ENCODE peak calls at places on chromosomes 6 and 20, in eight cellular contexts. One of them, this sample, is unnamed.

GRCh38 chr6:41644297-41644879 is 6.1 kb downstream of the MDFI start:
- DNase-seq in NCI-H446: no peak
- DNase-seq in stimulated activated CD8-positive, alpha-beta memory T cell treated with anti-CD3 and anti-CD28 coated beads, Interleukin-4, amount 100 ng/mL, for 48 hours: no peak
- DNase-seq in stimulated activated CD4-positive, alpha-beta T cell treated with anti-CD3 and anti-CD28 coated beads, Interleukin-15, amount 100 ng/mL, for 1 hour: no peak
- DNase-seq in glutamatergic neuron: no peak
- DNase-seq in naive thymus-derived CD4-positive, alpha-beta T cell: no peak
- DNase-seq in HCT116: no peak
- DNase-seq in GM23338: peak
- DNase-seq in this sample: no peak

GRCh38 chr20:16020971-16021370 is 552.3 kb downstream of the KIF16B start:
- DNase-seq in GM23338: no peak
- DNase-seq in stimulated activated CD4-positive, alpha-beta T cell treated with anti-CD3 and anti-CD28 coated beads, Interleukin-15, amount 100 ng/mL, for 1 hour: no peak
- DNase-seq in NCI-H446: no peak
- DNase-seq in glutamatergic neuron: no peak
- DNase-seq in stimulated activated CD8-positive, alpha-beta memory T cell treated with anti-CD3 and anti-CD28 coated beads, Interleukin-4, amount 100 ng/mL, for 48 hours: no peak
- DNase-seq in naive thymus-derived CD4-positive, alpha-beta T cell: no peak
- DNase-seq in HCT116: no peak
- DNase-seq in this sample: peak

GRCh38 chr6:138515657-138516056 is 16.4 kb upstream of the NHSL1 start:
- DNase-seq in NCI-H446: no peak
- DNase-seq in stimulated activated CD4-positive, alpha-beta T cell treated with anti-CD3 and anti-CD28 coated beads, Interleukin-15, amount 100 ng/mL, for 1 hour: no peak
- DNase-seq in GM23338: no peak
- DNase-seq in glutamatergic neuron: no peak
- DNase-seq in naive thymus-derived CD4-positive, alpha-beta T cell: no peak
- DNase-seq in stimulated activated CD8-positive, alpha-beta memory T cell treated with anti-CD3 and anti-CD28 coated beads, Interleukin-4, amount 100 ng/mL, for 48 hours: no peak
- DNase-seq in HCT116: no peak
- DNase-seq in this sample: no peak

GRCh38 chr6:72953901-72954494 is 271.3 kb downstream of the KHDC1L start:
- DNase-seq in HCT116: no peak
- DNase-seq in GM23338: no peak
- DNase-seq in naive thymus-derived CD4-positive, alpha-beta T cell: no peak
- DNase-seq in stimulated activated CD8-positive, alpha-beta memory T cell treated with anti-CD3 and anti-CD28 coated beads, Interleukin-4, amount 100 ng/mL, for 48 hours: no peak
- DNase-seq in NCI-H446: peak
- DNase-seq in glutamatergic neuron: no peak
- DNase-seq in stimulated activated CD4-positive, alpha-beta T cell treated with anti-CD3 and anti-CD28 coated beads, Interleukin-15, amount 100 ng/mL, for 1 hour: no peak
- DNase-seq in this sample: peak

GRCh38 chr6:137363805-137364138 is 130.4 kb downstream of the OLIG3 start:
- DNase-seq in glutamatergic neuron: no peak
- DNase-seq in stimulated activated CD8-positive, alpha-beta memory T cell treated with anti-CD3 and anti-CD28 coated beads, Interleukin-4, amount 100 ng/mL, for 48 hours: no peak
- DNase-seq in stimulated activated CD4-positive, alpha-beta T cell treated with anti-CD3 and anti-CD28 coated beads, Interleukin-15, amount 100 ng/mL, for 1 hour: no peak
- DNase-seq in NCI-H446: no peak
- DNase-seq in GM23338: no peak
- DNase-seq in naive thymus-derived CD4-positive, alpha-beta T cell: peak
- DNase-seq in HCT116: no peak
- DNase-seq in this sample: no peak

GRCh38 chr20:23189854-23190253 is 103.7 kb upstream of the CD93 start:
- DNase-seq in stimulated activated CD4-positive, alpha-beta T cell treated with anti-CD3 and anti-CD28 coated beads, Interleukin-15, amount 100 ng/mL, for 1 hour: no peak
- DNase-seq in HCT116: no peak
- DNase-seq in glutamatergic neuron: no peak
- DNase-seq in NCI-H446: no peak
- DNase-seq in GM23338: no peak
- DNase-seq in naive thymus-derived CD4-positive, alpha-beta T cell: no peak
- DNase-seq in stimulated activated CD8-positive, alpha-beta memory T cell treated with anti-CD3 and anti-CD28 coated beads, Interleukin-4, amount 100 ng/mL, for 48 hours: no peak
- DNase-seq in this sample: no peak

GRCh38 chr6:40293109-40293823 is 293.9 kb downstream of the LRFN2 start:
- DNase-seq in stimulated activated CD8-positive, alpha-beta memory T cell treated with anti-CD3 and anti-CD28 coated beads, Interleukin-4, amount 100 ng/mL, for 48 hours: no peak
- DNase-seq in NCI-H446: no peak
- DNase-seq in glutamatergic neuron: no peak
- DNase-seq in naive thymus-derived CD4-positive, alpha-beta T cell: no peak
- DNase-seq in HCT116: no peak
- DNase-seq in GM23338: no peak
- DNase-seq in stimulated activated CD4-positive, alpha-beta T cell treated with anti-CD3 and anti-CD28 coated beads, Interleukin-15, amount 100 ng/mL, for 1 hour: no peak
- DNase-seq in this sample: no peak

GRCh38 chr6:13500264-13500663 is 12.9 kb upstream of the GFOD1 start:
- DNase-seq in HCT116: no peak
- DNase-seq in glutamatergic neuron: no peak
- DNase-seq in NCI-H446: no peak
- DNase-seq in stimulated activated CD8-positive, alpha-beta memory T cell treated with anti-CD3 and anti-CD28 coated beads, Interleukin-4, amount 100 ng/mL, for 48 hours: no peak
- DNase-seq in GM23338: no peak
- DNase-seq in stimulated activated CD4-positive, alpha-beta T cell treated with anti-CD3 and anti-CD28 coated beads, Interleukin-15, amount 100 ng/mL, for 1 hour: no peak
- DNase-seq in naive thymus-derived CD4-positive, alpha-beta T cell: no peak
- DNase-seq in this sample: peak

GRCh38 chr6:6525948-6526347 is 62.6 kb upstream of the LY86 start:
- DNase-seq in glutamatergic neuron: no peak
- DNase-seq in HCT116: no peak
- DNase-seq in stimulated activated CD4-positive, alpha-beta T cell treated with anti-CD3 and anti-CD28 coated beads, Interleukin-15, amount 100 ng/mL, for 1 hour: no peak
- DNase-seq in GM23338: no peak
- DNase-seq in naive thymus-derived CD4-positive, alpha-beta T cell: no peak
- DNase-seq in stimulated activated CD8-positive, alpha-beta memory T cell treated with anti-CD3 and anti-CD28 coated beads, Interleukin-4, amount 100 ng/mL, for 48 hours: no peak
- DNase-seq in NCI-H446: no peak
- DNase-seq in this sample: no peak

GRCh38 chr20:25197173-25197869 is 1.8 kb downstream of the ENTPD6 start:
- DNase-seq in naive thymus-derived CD4-positive, alpha-beta T cell: peak
- DNase-seq in stimulated activated CD8-positive, alpha-beta memory T cell treated with anti-CD3 and anti-CD28 coated beads, Interleukin-4, amount 100 ng/mL, for 48 hours: peak
- DNase-seq in GM23338: peak
- DNase-seq in HCT116: no peak
- DNase-seq in glutamatergic neuron: no peak
- DNase-seq in stimulated activated CD4-positive, alpha-beta T cell treated with anti-CD3 and anti-CD28 coated beads, Interleukin-15, amount 100 ng/mL, for 1 hour: no peak
- DNase-seq in NCI-H446: no peak
- DNase-seq in this sample: no peak

GRCh38 chr20:13396036-13396435 is 175.0 kb downstream of the ISM1 start:
- DNase-seq in glutamatergic neuron: no peak
- DNase-seq in HCT116: no peak
- DNase-seq in naive thymus-derived CD4-positive, alpha-beta T cell: no peak
- DNase-seq in NCI-H446: no peak
- DNase-seq in GM23338: no peak
- DNase-seq in stimulated activated CD8-positive, alpha-beta memory T cell treated with anti-CD3 and anti-CD28 coated beads, Interleukin-4, amount 100 ng/mL, for 48 hours: no peak
- DNase-seq in stimulated activated CD4-positive, alpha-beta T cell treated with anti-CD3 and anti-CD28 coated beads, Interleukin-15, amount 100 ng/mL, for 1 hour: no peak
- DNase-seq in this sample: peak

GRCh38 chr20:63682384-63683139 is 13.9 kb upstream of the TNFRSF6B start:
- DNase-seq in glutamatergic neuron: no peak
- DNase-seq in NCI-H446: peak
- DNase-seq in GM23338: no peak
- DNase-seq in stimulated activated CD8-positive, alpha-beta memory T cell treated with anti-CD3 and anti-CD28 coated beads, Interleukin-4, amount 100 ng/mL, for 48 hours: peak
- DNase-seq in naive thymus-derived CD4-positive, alpha-beta T cell: no peak
- DNase-seq in HCT116: peak
- DNase-seq in stimulated activated CD4-positive, alpha-beta T cell treated with anti-CD3 and anti-CD28 coated beads, Interleukin-15, amount 100 ng/mL, for 1 hour: no peak
- DNase-seq in this sample: peak

GRCh38 chr6:113591896-113592827 is 265.0 kb upstream of the MARCKS start:
- DNase-seq in naive thymus-derived CD4-positive, alpha-beta T cell: no peak
- DNase-seq in HCT116: no peak
- DNase-seq in stimulated activated CD4-positive, alpha-beta T cell treated with anti-CD3 and anti-CD28 coated beads, Interleukin-15, amount 100 ng/mL, for 1 hour: no peak
- DNase-seq in GM23338: peak
- DNase-seq in glutamatergic neuron: no peak
- DNase-seq in NCI-H446: peak
- DNase-seq in stimulated activated CD8-positive, alpha-beta memory T cell treated with anti-CD3 and anti-CD28 coated beads, Interleukin-4, amount 100 ng/mL, for 48 hours: no peak
- DNase-seq in this sample: no peak

GRCh38 chr6:169669889-169670288 is 31.9 kb downstream of the WDR27 start:
- DNase-seq in HCT116: no peak
- DNase-seq in glutamatergic neuron: no peak
- DNase-seq in naive thymus-derived CD4-positive, alpha-beta T cell: no peak
- DNase-seq in GM23338: no peak
- DNase-seq in NCI-H446: no peak
- DNase-seq in stimulated activated CD4-positive, alpha-beta T cell treated with anti-CD3 and anti-CD28 coated beads, Interleukin-15, amount 100 ng/mL, for 1 hour: no peak
- DNase-seq in stimulated activated CD8-positive, alpha-beta memory T cell treated with anti-CD3 and anti-CD28 coated beads, Interleukin-4, amount 100 ng/mL, for 48 hours: no peak
- DNase-seq in this sample: no peak

GRCh38 chr6:119148102-119148824 is 69.8 kb upstream of the FAM184A start:
- DNase-seq in glutamatergic neuron: no peak
- DNase-seq in stimulated activated CD8-positive, alpha-beta memory T cell treated with anti-CD3 and anti-CD28 coated beads, Interleukin-4, amount 100 ng/mL, for 48 hours: no peak
- DNase-seq in stimulated activated CD4-positive, alpha-beta T cell treated with anti-CD3 and anti-CD28 coated beads, Interleukin-15, amount 100 ng/mL, for 1 hour: no peak
- DNase-seq in NCI-H446: peak
- DNase-seq in naive thymus-derived CD4-positive, alpha-beta T cell: peak
- DNase-seq in HCT116: peak
- DNase-seq in GM23338: peak
- DNase-seq in this sample: peak

GRCh38 chr6:134034951-134035822 is 17.2 kb downstream of the SLC2A12 start:
- DNase-seq in NCI-H446: no peak
- DNase-seq in stimulated activated CD8-positive, alpha-beta memory T cell treated with anti-CD3 and anti-CD28 coated beads, Interleukin-4, amount 100 ng/mL, for 48 hours: no peak
- DNase-seq in GM23338: no peak
- DNase-seq in naive thymus-derived CD4-positive, alpha-beta T cell: no peak
- DNase-seq in stimulated activated CD4-positive, alpha-beta T cell treated with anti-CD3 and anti-CD28 coated beads, Interleukin-15, amount 100 ng/mL, for 1 hour: no peak
- DNase-seq in HCT116: peak
- DNase-seq in glutamatergic neuron: no peak
- DNase-seq in this sample: no peak

GRCh38 chr6:101266063-101266462 is 127.4 kb upstream of the GRIK2 start:
- DNase-seq in naive thymus-derived CD4-positive, alpha-beta T cell: peak
- DNase-seq in stimulated activated CD4-positive, alpha-beta T cell treated with anti-CD3 and anti-CD28 coated beads, Interleukin-15, amount 100 ng/mL, for 1 hour: no peak
- DNase-seq in GM23338: no peak
- DNase-seq in NCI-H446: no peak
- DNase-seq in HCT116: no peak
- DNase-seq in glutamatergic neuron: no peak
- DNase-seq in stimulated activated CD8-positive, alpha-beta memory T cell treated with anti-CD3 and anti-CD28 coated beads, Interleukin-4, amount 100 ng/mL, for 48 hours: no peak
- DNase-seq in this sample: no peak

GRCh38 chr20:6976096-6976495 is 208.6 kb downstream of the BMP2 start:
- DNase-seq in stimulated activated CD4-positive, alpha-beta T cell treated with anti-CD3 and anti-CD28 coated beads, Interleukin-15, amount 100 ng/mL, for 1 hour: no peak
- DNase-seq in GM23338: no peak
- DNase-seq in HCT116: no peak
- DNase-seq in naive thymus-derived CD4-positive, alpha-beta T cell: no peak
- DNase-seq in NCI-H446: no peak
- DNase-seq in glutamatergic neuron: no peak
- DNase-seq in stimulated activated CD8-positive, alpha-beta memory T cell treated with anti-CD3 and anti-CD28 coated beads, Interleukin-4, amount 100 ng/mL, for 48 hours: no peak
- DNase-seq in this sample: no peak

GRCh38 chr6:74879970-74880369 is 325.9 kb downstream of the COL12A1 start:
- DNase-seq in stimulated activated CD4-positive, alpha-beta T cell treated with anti-CD3 and anti-CD28 coated beads, Interleukin-15, amount 100 ng/mL, for 1 hour: no peak
- DNase-seq in stimulated activated CD8-positive, alpha-beta memory T cell treated with anti-CD3 and anti-CD28 coated beads, Interleukin-4, amount 100 ng/mL, for 48 hours: no peak
- DNase-seq in NCI-H446: no peak
- DNase-seq in glutamatergic neuron: no peak
- DNase-seq in GM23338: no peak
- DNase-seq in naive thymus-derived CD4-positive, alpha-beta T cell: no peak
- DNase-seq in HCT116: no peak
- DNase-seq in this sample: no peak

GRCh38 chr20:64149141-64149540 is 15.1 kb upstream of the MYT1 start:
- DNase-seq in naive thymus-derived CD4-positive, alpha-beta T cell: no peak
- DNase-seq in stimulated activated CD8-positive, alpha-beta memory T cell treated with anti-CD3 and anti-CD28 coated beads, Interleukin-4, amount 100 ng/mL, for 48 hours: no peak
- DNase-seq in HCT116: no peak
- DNase-seq in GM23338: no peak
- DNase-seq in glutamatergic neuron: peak
- DNase-seq in NCI-H446: no peak
- DNase-seq in stimulated activated CD4-positive, alpha-beta T cell treated with anti-CD3 and anti-CD28 coated beads, Interleukin-15, amount 100 ng/mL, for 1 hour: no peak
- DNase-seq in this sample: no peak

GRCh38 chr6:43707767-43708166 is 20.2 kb upstream of the MRPS18A start:
- DNase-seq in HCT116: no peak
- DNase-seq in naive thymus-derived CD4-positive, alpha-beta T cell: no peak
- DNase-seq in stimulated activated CD4-positive, alpha-beta T cell treated with anti-CD3 and anti-CD28 coated beads, Interleukin-15, amount 100 ng/mL, for 1 hour: no peak
- DNase-seq in NCI-H446: no peak
- DNase-seq in GM23338: no peak
- DNase-seq in stimulated activated CD8-positive, alpha-beta memory T cell treated with anti-CD3 and anti-CD28 coated beads, Interleukin-4, amount 100 ng/mL, for 48 hours: no peak
- DNase-seq in glutamatergic neuron: no peak
- DNase-seq in this sample: no peak